ENCODE peak calls at places on chromosomes 16 and 17, in seven cellular contexts. S is HCT116, J is K562, M is HepG2, N is GM12878, Z is SK-N-SH, T is H1. K is an unnamed sample.

GRCh38 chr17:32971171-32971570 is 20.5 kb upstream of the SPACA3 start:
- DNase-seq in Z (no peak), M (no peak), T (no peak), S (no peak), J (peak), N (peak), K (no peak)

GRCh38 chr16:68284847-68285246 is 20.5 kb downstream of the SLC7A6 start:
- DNase-seq in T (no peak), N (peak), S (no peak), J (no peak), Z (no peak), M (no peak), K (no peak)

GRCh38 chr17:65561394-65562205 is at the start of gene AXIN2:
- DNase-seq in S (peak), Z (peak), N (no peak), T (peak), M (peak), J (peak), K (peak)

GRCh38 chr16:48498761-48499600 is 111.0 kb downstream of the N4BP1 start:
- DNase-seq in N (no peak), S (no peak), J (no peak), Z (no peak), M (peak), T (no peak), K (no peak)

GRCh38 chr17:15411556-15412198 is 55.7 kb downstream of the CDRT4 start:
- DNase-seq in M (no peak), S (no peak), J (no peak), T (no peak), Z (no peak), N (no peak), K (no peak)

GRCh38 chr16:24309222-24309905 is 53.2 kb downstream of the CACNG3 start:
- DNase-seq in T (no peak), M (peak), N (no peak), J (peak), S (peak), Z (no peak), K (no peak)

GRCh38 chr16:19179890-19180490 is 11.9 kb downstream of the SYT17 start:
- DNase-seq in S (peak), T (peak), M (peak), Z (peak), J (peak), N (no peak), K (peak)

GRCh38 chr17:30790279-30790678 is 34.2 kb downstream of the CRLF3 start:
- DNase-seq in J (no peak), N (no peak), Z (no peak), M (no peak), T (no peak), S (no peak), K (no peak)

GRCh38 chr17:34408439-34408838 is 45.4 kb upstream of the CCL1 start:
- DNase-seq in S (no peak), Z (no peak), T (no peak), M (no peak), N (no peak), J (no peak), K (no peak)

GRCh38 chr17:49216953-49217650 is 6.6 kb downstream of the ABI3 start:
- DNase-seq in Z (peak), S (no peak), J (no peak), T (no peak), N (no peak), M (no peak), K (no peak)

GRCh38 chr17:34254651-34255380 is at the start of gene CCL2:
- DNase-seq in Z (peak), S (no peak), J (no peak), T (peak), M (no peak), N (no peak), K (peak)

GRCh38 chr16:51767564-51767963 is 616.5 kb upstream of the SALL1 start:
- DNase-seq in N (no peak), S (no peak), Z (peak), J (no peak), M (no peak), T (no peak), K (no peak)

GRCh38 chr17:43755389-43755875 is 3.2 kb downstream of the SOST start:
- DNase-seq in S (no peak), M (no peak), T (peak), J (no peak), N (no peak), Z (no peak), K (no peak)

GRCh38 chr16:3057181-3058166 is 8.0 kb upstream of the IL32 start:
- DNase-seq in N (no peak), S (no peak), Z (no peak), J (no peak), T (no peak), M (no peak), K (no peak)

GRCh38 chr17:9150407-9151090 is 129.2 kb downstream of the NTN1 start:
- DNase-seq in M (no peak), J (no peak), N (no peak), S (no peak), Z (no peak), T (no peak), K (no peak)

GRCh38 chr17:41635121-41636097 is 11.0 kb upstream of the KRT17 start:
- DNase-seq in T (no peak), Z (peak), N (no peak), S (no peak), J (no peak), M (no peak), K (no peak)

GRCh38 chr17:8146381-8147140 is 5.6 kb downstream of the PER1 start:
- DNase-seq in Z (no peak), J (no peak), N (no peak), T (no peak), S (no peak), M (no peak), K (no peak)

GRCh38 chr17:56831364-56832095 is 2.2 kb downstream of the C17orf67 start:
- DNase-seq in N (no peak), S (no peak), J (no peak), T (no peak), Z (no peak), M (no peak), K (no peak)

GRCh38 chr17:67602974-67603373 is 114.8 kb upstream of the NOL11 start:
- DNase-seq in N (no peak), S (peak), Z (peak), T (peak), J (no peak), M (peak), K (peak)

GRCh38 chr17:43559161-43559816 is 13.1 kb upstream of the ETV4 start:
- DNase-seq in N (no peak), T (no peak), Z (no peak), J (no peak), S (no peak), M (peak), K (no peak)

GRCh38 chr16:52633230-52633629 is 86.3 kb upstream of the TOX3 start:
- DNase-seq in J (no peak), S (no peak), Z (no peak), M (no peak), T (no peak), N (no peak), K (no peak)

GRCh38 chr17:3668279-3669084 is at the start of the genes EMC6 and TAX1BP3:
- DNase-seq in T (peak), N (peak), M (peak), J (peak), Z (peak), S (peak), K (peak)

GRCh38 chr17:3669085-3669347 is 404 bp downstream of the EMC6 start:
- DNase-seq in T (no peak), N (no peak), J (no peak), S (no peak), Z (no peak), M (no peak), K (no peak)

GRCh38 chr17:3666516-3666915 is 1.9 kb downstream of the TAX1BP3 start:
- DNase-seq in Z (no peak), N (no peak), M (no peak), J (no peak), T (no peak), S (no peak), K (no peak)

GRCh38 chr17:3665834-3666233 is 2.5 kb downstream of the TAX1BP3 start:
- DNase-seq in T (no peak), J (no peak), N (no peak), S (no peak), Z (no peak), M (no peak), K (no peak)

DNA sequence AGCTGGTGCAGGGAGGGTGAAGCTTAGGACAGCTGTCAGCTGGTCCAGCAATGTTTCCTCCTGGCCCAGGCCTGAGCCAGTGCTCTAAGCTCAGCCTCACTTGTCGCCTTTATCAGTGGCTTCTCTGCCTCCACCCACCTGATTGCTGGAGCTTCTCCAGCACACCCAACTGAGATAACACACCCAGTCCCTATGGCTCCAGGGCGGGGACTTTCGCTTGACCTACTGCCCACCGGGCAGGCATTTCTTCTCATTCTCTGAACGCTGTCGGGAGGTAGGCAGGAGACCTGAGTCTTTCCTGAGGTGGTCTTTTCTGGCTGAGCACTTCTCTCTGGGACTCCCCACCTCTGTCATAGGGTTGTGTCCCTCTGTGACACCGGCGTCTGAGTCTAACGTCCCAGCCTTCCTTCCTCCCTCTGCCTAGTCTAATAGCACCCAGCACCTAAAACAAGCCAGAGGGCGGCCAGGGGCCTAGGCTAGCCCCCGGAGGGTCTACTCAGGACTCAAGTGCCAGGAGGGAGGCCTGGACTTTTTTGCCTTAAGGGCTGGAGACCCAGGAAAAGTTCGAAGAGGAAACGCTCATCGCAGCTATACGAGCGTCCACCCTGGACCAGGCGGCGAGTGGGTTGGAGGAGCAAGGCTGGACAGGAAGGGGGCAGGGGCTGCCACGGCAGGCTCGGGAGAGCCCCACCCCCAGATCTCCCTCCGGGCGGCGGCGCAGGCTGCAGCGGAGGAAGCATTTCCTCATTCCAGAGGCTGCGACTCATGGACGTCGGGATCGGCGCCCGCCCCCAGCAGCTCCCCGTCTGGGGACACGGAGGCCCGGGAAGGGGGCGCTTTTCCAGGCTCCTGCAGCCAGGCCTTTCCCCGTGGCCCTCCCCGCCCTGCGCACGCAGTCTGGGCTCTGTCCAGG is 756 bp downstream of the TAX1BP3 start:
- DNase-seq in M (peak), S (no peak), N (no peak), T (peak), J (peak), Z (peak), K (peak)
- TF ChIP-seq JUND in M (peak), S (peak), N (no peak), T (no peak), J (peak), Z (peak), K (no peak)

GRCh38 chr17:76402711-76403110 is 18.3 kb downstream of the SPHK1 start:
- DNase-seq in N (no peak), M (no peak), S (no peak), J (no peak), Z (no peak), T (no peak), K (no peak)

GRCh38 chr17:76397184-76397583 is 12.8 kb downstream of the SPHK1 start:
- DNase-seq in S (no peak), T (no peak), J (no peak), N (no peak), Z (no peak), M (no peak), K (no peak)

GRCh38 chr17:76397687-76398522 is 13.5 kb downstream of the SPHK1 start:
- DNase-seq in M (peak), J (peak), T (peak), Z (peak), S (peak), N (peak), K (peak)

GRCh38 chr17:76398523-76399174 is 14.2 kb downstream of the SPHK1 start:
- DNase-seq in Z (no peak), J (no peak), N (no peak), S (no peak), M (no peak), T (no peak), K (no peak)

DNA sequence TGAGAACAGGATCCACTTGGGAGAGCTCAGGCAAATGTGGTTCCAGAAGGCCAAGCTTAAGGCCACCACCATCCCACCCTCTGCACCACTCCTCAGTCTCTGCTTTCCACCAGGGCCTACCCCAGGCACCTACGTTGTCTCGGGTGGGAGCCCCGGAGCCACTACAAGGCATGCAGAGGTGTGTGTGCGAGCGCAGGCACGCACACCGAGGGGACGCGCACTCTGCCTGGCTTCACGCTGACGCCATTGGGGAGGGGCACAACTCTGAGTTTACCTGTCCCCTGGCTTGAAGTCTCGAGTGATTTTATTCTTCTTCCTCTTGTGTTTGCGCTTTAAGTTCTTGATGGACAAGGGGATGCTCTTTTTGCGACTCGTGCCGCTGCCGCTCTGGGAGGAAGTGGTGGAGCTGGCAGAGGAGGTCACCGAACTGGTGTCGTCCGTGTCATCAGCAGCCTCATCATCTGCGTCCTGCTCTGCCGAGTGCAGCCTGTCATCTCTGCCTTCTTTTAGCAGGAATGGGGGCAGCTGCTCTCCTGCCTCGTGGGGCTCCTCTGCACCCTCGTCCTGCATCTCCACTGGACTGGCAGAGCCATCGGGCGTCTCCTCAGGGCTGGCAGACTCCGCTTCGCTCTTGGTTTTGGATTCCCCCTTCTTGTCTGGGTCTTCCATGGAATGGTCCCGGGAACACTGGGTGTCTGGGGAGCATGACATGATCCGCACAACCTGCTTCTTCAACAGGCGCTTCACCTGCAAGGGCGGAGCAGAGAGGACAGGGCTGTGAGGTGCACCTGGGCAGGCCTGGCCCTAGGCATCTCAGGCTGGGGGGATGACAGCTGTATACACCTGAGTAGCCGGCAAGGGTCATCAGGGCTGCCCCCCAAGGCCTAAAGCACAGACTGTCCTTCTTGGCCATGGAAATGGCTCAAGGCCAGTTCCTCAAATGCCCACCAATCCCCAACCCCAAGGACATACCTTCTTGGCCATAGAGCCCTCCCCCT is 15.1 kb downstream of the SPHK1 start:
- DNase-seq in M (no peak), Z (no peak), S (no peak), N (no peak), T (no peak), J (no peak), K (no peak)
- TF ChIP-seq JUND in M (no peak), Z (no peak), S (no peak), N (no peak), T (no peak), J (no peak), K (no peak)

GRCh38 chr17:37310940-37311339 is 64.8 kb upstream of the C17orf78 start:
- DNase-seq in N (no peak), M (no peak), Z (no peak), S (no peak), J (no peak), T (no peak), K (no peak)
- TF ChIP-seq JUND in N (no peak), M (no peak), Z (no peak), S (no peak), J (no peak), T (no peak), K (no peak)

DNA sequence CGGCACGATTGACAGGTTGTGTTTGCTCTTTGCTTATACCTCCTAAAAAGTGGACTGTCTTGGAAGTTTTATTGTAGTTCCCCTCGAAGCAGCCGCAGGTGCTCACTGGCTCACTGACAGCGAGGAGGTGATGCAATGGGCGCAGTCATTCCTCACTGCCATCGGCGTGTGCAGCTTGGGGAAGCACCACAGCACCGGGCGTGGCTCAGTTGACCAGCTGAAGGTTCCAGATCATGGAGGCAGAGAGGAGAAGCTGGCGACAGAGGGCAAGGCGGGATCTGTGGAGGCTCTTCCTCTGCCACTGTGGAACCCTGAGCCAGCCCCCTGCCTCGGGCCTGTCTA is 72.1 kb upstream of the TNRC6C start:
- DNase-seq in T (no peak), S (no peak), N (no peak), M (no peak), J (peak), Z (no peak), K (no peak)
- TF ChIP-seq JUND in T (no peak), S (no peak), N (no peak), M (no peak), J (peak), Z (no peak), K (no peak)

DNA sequence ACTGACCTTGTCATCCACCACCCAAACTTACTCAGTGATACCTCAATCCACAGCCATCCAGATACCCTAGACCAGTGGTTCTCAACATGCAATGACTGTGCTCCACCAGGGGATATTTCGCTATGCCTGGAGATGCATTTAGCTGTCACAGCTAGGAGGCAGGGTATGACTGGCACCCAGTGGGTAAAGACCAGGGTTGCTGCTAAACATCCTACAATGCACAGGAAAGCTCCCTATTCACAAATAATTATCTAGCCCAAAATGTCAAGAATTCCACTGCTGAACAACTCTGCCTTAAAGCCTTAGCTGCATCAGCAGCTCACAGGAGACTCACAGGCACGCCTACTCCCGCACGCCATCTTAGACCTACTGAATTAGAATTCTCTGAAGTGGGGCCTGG is 212.6 kb downstream of the GRIN2A start:
- DNase-seq in N (no peak), J (no peak), Z (no peak), T (no peak), S (no peak), M (no peak), K (no peak)
- TF ChIP-seq JUND in N (no peak), J (no peak), Z (no peak), T (no peak), S (no peak), M (no peak), K (no peak)

DNA sequence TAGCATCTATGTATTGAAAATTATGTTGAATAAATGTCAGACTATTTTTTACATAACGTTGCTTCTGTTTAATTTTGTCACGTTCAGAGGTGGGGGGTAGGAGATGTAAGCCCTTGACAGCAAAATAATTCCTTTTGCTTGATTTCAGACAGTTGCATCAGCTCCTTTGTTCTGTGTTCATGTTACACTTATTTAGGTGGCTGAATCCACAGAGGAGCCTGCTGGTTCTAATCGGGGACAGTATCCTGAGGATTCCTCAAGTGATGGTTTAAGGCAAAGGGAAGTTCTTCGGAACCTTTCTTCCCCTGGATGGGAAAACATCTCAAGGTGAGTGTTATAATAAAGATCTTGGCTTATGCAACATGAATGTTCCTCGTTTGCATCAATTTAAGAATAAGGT is 4.5 kb downstream of the HERPUD1 start:
- DNase-seq in J (no peak), N (no peak), M (no peak), Z (no peak), S (no peak), T (no peak), K (no peak)
- TF ChIP-seq JUND in J (no peak), N (no peak), M (no peak), Z (no peak), S (no peak), T (no peak), K (no peak)